ENCODE peak calls at places on chromosomes 13 and 19, in four cellular contexts. One of them, this sample, is unnamed.

GRCh38 chr19:40803857-40804782 is 5.1 kb downstream of the EGLN2 start:
- DNase-seq in left lung: peak
- DNase-seq in AG10803: no peak
- DNase-seq in fibroblast of lung: no peak
- DNase-seq in this sample: no peak

GRCh38 chr19:46859637-46860124 is 1.1 kb upstream of the ARHGAP35 start:
- DNase-seq in left lung: peak
- DNase-seq in AG10803: peak
- DNase-seq in fibroblast of lung: no peak
- DNase-seq in this sample: peak

GRCh38 chr19:4977299-4978174 is 8.6 kb downstream of the KDM4B start:
- DNase-seq in left lung: no peak
- DNase-seq in fibroblast of lung: peak
- DNase-seq in AG10803: peak
- DNase-seq in this sample: peak

GRCh38 chr19:53467138-53467502 is 413 bp upstream of the ZNF813 start:
- DNase-seq in AG10803: no peak
- DNase-seq in fibroblast of lung: no peak
- DNase-seq in left lung: peak
- DNase-seq in this sample: no peak

GRCh38 chr13:21957833-21958232 is 287.0 kb downstream of the FGF9 start:
- DNase-seq in fibroblast of lung: peak
- DNase-seq in AG10803: peak
- DNase-seq in left lung: no peak
- DNase-seq in this sample: no peak

GRCh38 chr13:27917121-27917947 is 2.5 kb upstream of the PDX1 start:
- DNase-seq in AG10803: no peak
- DNase-seq in fibroblast of lung: no peak
- DNase-seq in left lung: no peak
- DNase-seq in this sample: no peak

GRCh38 chr19:47102561-47103135 is 10.9 kb downstream of the ZC3H4 start:
- DNase-seq in left lung: no peak
- DNase-seq in fibroblast of lung: no peak
- DNase-seq in AG10803: peak
- DNase-seq in this sample: no peak

GRCh38 chr13:107271226-107271625 is 703.3 kb upstream of the ARGLU1 start:
- DNase-seq in left lung: no peak
- DNase-seq in AG10803: no peak
- DNase-seq in fibroblast of lung: peak
- DNase-seq in this sample: peak

GRCh38 chr13:70668293-70668692 is 560.0 kb upstream of the KLHL1 start:
- DNase-seq in fibroblast of lung: no peak
- DNase-seq in left lung: peak
- DNase-seq in AG10803: no peak
- DNase-seq in this sample: no peak

GRCh38 chr13:29679357-29680050 is 84.0 kb upstream of the SLC7A1 start:
- DNase-seq in AG10803: no peak
- DNase-seq in fibroblast of lung: no peak
- DNase-seq in left lung: no peak
- DNase-seq in this sample: no peak

GRCh38 chr13:41145136-41145908 is 12.7 kb upstream of the KBTBD6 start:
- DNase-seq in AG10803: peak
- DNase-seq in left lung: no peak
- DNase-seq in fibroblast of lung: peak
- DNase-seq in this sample: peak

GRCh38 chr19:4971424-4971793 is 2.5 kb downstream of the KDM4B start:
- DNase-seq in AG10803: no peak
- DNase-seq in left lung: no peak
- DNase-seq in fibroblast of lung: no peak
- DNase-seq in this sample: peak

DNA sequence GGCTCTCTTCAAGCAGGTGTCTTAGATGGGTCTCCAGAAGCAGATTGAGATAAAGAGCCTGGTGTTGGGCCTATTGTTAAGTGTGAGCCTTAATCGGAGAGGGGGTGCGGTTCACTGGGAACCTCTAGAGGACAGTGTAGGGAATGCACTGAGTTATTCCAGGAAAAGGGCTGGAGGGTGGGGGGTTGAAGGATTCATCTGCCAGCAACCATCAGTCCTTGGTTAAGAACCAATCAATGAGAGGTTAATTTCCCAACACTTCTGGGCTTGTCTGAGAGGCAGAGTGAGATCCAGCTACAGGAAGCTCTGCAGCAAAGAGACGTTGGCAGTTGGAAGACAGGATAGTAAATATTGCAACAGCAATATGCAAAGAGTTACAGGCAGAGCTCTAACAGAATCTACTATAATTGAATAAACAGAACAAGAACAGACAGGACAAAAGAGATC is 28.7 kb downstream of the CYP4F2 start:
- DNase-seq in left lung: no peak
- DNase-seq in AG10803: peak
- DNase-seq in fibroblast of lung: peak
- DNase-seq in this sample: peak
- TF ChIP-seq CTCF in left lung: peak
- TF ChIP-seq CTCF in AG10803: peak
- TF ChIP-seq CTCF in fibroblast of lung: peak
- TF ChIP-seq CTCF in this sample: peak

GRCh38 chr13:95509521-95510315 is 42.8 kb upstream of the CLDN10 start:
- DNase-seq in fibroblast of lung: no peak
- DNase-seq in left lung: no peak
- DNase-seq in AG10803: peak
- DNase-seq in this sample: peak

GRCh38 chr13:95503662-95504061 is 48.9 kb upstream of the CLDN10 start:
- DNase-seq in fibroblast of lung: no peak
- DNase-seq in AG10803: no peak
- DNase-seq in left lung: no peak
- DNase-seq in this sample: no peak

GRCh38 chr13:95505976-95506375 is 46.5 kb upstream of the CLDN10 start:
- DNase-seq in AG10803: no peak
- DNase-seq in fibroblast of lung: no peak
- DNase-seq in left lung: no peak
- DNase-seq in this sample: no peak

GRCh38 chr13:95502216-95502615 is 50.3 kb upstream of the CLDN10 start:
- DNase-seq in AG10803: no peak
- DNase-seq in fibroblast of lung: no peak
- DNase-seq in left lung: no peak
- DNase-seq in this sample: no peak

DNA sequence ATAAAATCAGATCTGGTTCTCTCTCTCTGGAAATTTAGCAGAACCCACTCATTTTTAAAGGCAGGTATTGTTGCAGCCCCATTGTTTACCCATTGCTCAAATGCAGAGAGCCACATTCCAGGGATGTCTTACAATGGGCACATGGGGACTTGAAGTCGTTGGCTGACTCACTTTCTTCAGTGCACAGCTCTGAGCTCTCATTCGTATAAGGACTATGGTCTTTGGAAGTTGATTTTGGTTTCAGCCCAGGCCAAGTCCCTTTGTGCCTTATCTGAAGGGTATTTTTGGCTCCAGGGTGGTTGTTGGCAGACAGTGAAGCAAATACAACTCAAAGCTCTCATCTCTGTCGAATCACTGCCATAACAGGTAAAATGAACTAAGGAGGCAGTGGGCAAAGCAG is 47.3 kb upstream of the CLDN10 start:
- DNase-seq in AG10803: no peak
- DNase-seq in left lung: no peak
- DNase-seq in fibroblast of lung: no peak
- DNase-seq in this sample: peak
- TF ChIP-seq CTCF in AG10803: no peak
- TF ChIP-seq CTCF in left lung: no peak
- TF ChIP-seq CTCF in fibroblast of lung: no peak
- TF ChIP-seq CTCF in this sample: no peak

GRCh38 chr19:30557927-30558557 is 185.9 kb downstream of the ZNF536 start:
- DNase-seq in AG10803: no peak
- DNase-seq in fibroblast of lung: no peak
- DNase-seq in left lung: no peak
- DNase-seq in this sample: no peak

GRCh38 chr19:30555788-30556110 is 183.6 kb downstream of the ZNF536 start:
- DNase-seq in left lung: no peak
- DNase-seq in AG10803: no peak
- DNase-seq in fibroblast of lung: no peak
- DNase-seq in this sample: no peak

GRCh38 chr19:30557212-30557611 is 185.0 kb downstream of the ZNF536 start:
- DNase-seq in AG10803: no peak
- DNase-seq in fibroblast of lung: no peak
- DNase-seq in left lung: no peak
- DNase-seq in this sample: no peak

GRCh38 chr19:30555075-30555787 is 183.0 kb downstream of the ZNF536 start:
- DNase-seq in fibroblast of lung: no peak
- DNase-seq in AG10803: peak
- DNase-seq in left lung: no peak
- DNase-seq in this sample: no peak

DNA sequence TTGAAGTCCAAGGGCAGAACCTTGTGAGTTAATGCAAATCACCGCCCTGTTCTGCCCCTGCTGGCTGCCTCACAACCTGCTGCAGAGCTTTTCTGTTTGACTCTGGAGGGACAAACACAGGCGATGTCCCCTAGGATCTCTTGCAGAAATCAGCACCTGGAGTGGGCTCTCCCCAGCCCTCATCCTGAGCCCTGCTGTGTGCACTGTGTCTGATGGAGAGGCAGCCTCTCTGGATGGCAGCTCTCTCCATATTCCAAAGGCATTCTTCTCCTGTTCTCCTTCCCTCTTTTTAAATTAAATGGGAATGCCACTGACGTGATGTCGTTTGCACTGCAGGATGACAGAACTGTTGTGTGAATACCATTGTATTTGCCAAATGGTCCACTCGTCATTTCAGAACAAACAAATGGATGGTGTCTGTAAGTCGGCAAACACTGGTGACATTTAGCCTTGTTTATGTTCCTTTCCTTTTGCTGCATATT is 184.1 kb downstream of the ZNF536 start:
- DNase-seq in left lung: no peak
- DNase-seq in fibroblast of lung: no peak
- DNase-seq in AG10803: no peak
- DNase-seq in this sample: no peak
- TF ChIP-seq CTCF in left lung: no peak
- TF ChIP-seq CTCF in fibroblast of lung: no peak
- TF ChIP-seq CTCF in AG10803: no peak
- TF ChIP-seq CTCF in this sample: no peak

GRCh38 chr19:18150776-18151624 is 2.0 kb upstream of the PIK3R2 start:
- DNase-seq in fibroblast of lung: no peak
- DNase-seq in AG10803: no peak
- DNase-seq in left lung: no peak
- DNase-seq in this sample: no peak

GRCh38 chr19:18155095-18156087 is 2.4 kb downstream of the PIK3R2 start:
- DNase-seq in fibroblast of lung: no peak
- DNase-seq in left lung: no peak
- DNase-seq in AG10803: no peak
- DNase-seq in this sample: no peak

GRCh38 chr19:18153555-18154134 is 682 bp downstream of the PIK3R2 start:
- DNase-seq in left lung: peak
- DNase-seq in fibroblast of lung: no peak
- DNase-seq in AG10803: no peak
- DNase-seq in this sample: no peak

GRCh38 chr19:18152444-18152816 is 533 bp upstream of the PIK3R2 start:
- DNase-seq in left lung: peak
- DNase-seq in AG10803: peak
- DNase-seq in fibroblast of lung: peak
- DNase-seq in this sample: peak

DNA sequence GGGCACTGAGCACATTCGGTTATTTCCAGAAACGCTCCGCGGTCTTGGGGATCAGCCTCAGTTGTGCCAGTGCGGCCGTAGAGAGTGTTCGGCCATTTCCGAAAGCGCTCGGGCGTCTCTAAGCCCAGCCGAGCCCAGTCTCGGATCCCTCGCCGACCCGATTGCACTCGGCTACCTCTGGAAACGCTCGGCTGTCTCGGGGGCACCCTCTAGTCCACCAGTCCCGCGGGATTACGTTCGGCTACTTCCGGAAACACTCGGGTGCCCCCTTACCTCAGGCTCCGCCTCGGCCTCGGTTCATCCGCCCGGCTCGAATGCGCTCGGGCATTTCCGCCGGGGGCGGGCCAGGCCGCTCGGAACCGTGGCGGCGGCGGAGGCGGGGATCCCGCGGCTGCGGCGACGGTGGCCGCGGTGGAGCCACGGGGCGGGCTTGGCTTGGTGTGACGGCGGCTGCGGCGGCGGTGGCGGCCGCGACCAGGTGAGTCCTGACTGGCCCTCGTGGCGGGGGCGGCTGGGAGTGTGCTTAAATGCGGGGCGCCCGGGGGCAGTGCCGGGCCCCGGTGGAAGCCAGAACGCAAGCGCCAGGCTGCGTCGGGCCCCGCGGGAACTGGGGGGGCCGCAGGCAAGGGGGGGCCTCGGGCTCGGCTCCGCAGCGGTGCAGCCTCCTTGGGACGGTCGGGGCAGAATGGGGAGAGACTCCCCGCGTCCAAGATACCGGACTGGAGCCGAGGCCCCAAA is at the start of gene PIK3R2:
- DNase-seq in fibroblast of lung: peak
- DNase-seq in AG10803: peak
- DNase-seq in left lung: peak
- DNase-seq in this sample: peak
- TF ChIP-seq CTCF in fibroblast of lung: no peak
- TF ChIP-seq CTCF in AG10803: no peak
- TF ChIP-seq CTCF in left lung: no peak
- TF ChIP-seq CTCF in this sample: no peak

GRCh38 chr19:1041272-1041834 is 1.4 kb downstream of the ABCA7 start:
- DNase-seq in fibroblast of lung: no peak
- DNase-seq in left lung: no peak
- DNase-seq in AG10803: no peak
- DNase-seq in this sample: no peak

GRCh38 chr19:1038995-1039645 is 787 bp upstream of the ABCA7 start:
- DNase-seq in left lung: no peak
- DNase-seq in AG10803: peak
- DNase-seq in fibroblast of lung: peak
- DNase-seq in this sample: no peak

GRCh38 chr19:1040476-1041271 is 767 bp downstream of the ABCA7 start:
- DNase-seq in AG10803: peak
- DNase-seq in fibroblast of lung: peak
- DNase-seq in left lung: peak
- DNase-seq in this sample: peak

GRCh38 chr19:1041835-1042685 is 2.2 kb downstream of the ABCA7 start:
- DNase-seq in left lung: no peak
- DNase-seq in AG10803: no peak
- DNase-seq in fibroblast of lung: no peak
- DNase-seq in this sample: peak

GRCh38 chr19:1039646-1040475 is at the start of gene ABCA7:
- DNase-seq in fibroblast of lung: peak
- DNase-seq in left lung: peak
- DNase-seq in AG10803: peak
- DNase-seq in this sample: peak
- TF ChIP-seq CTCF in fibroblast of lung: no peak
- TF ChIP-seq CTCF in left lung: no peak
- TF ChIP-seq CTCF in AG10803: no peak
- TF ChIP-seq CTCF in this sample: no peak

GRCh38 chr19:42857544-42857867 is 22.0 kb downstream of the PSG1 start:
- DNase-seq in left lung: no peak
- DNase-seq in AG10803: no peak
- DNase-seq in fibroblast of lung: no peak
- DNase-seq in this sample: no peak
- TF ChIP-seq CTCF in left lung: no peak
- TF ChIP-seq CTCF in AG10803: no peak
- TF ChIP-seq CTCF in fibroblast of lung: peak
- TF ChIP-seq CTCF in this sample: no peak